ENCODE peak calls at places on chromosomes 4 and X, in nine cellular contexts. D is germinal center; N is AG09309; E is fibroblast of villous mesenchyme; C is activated CD8-positive, alpha-beta memory T cell treated with anti-CD3 and anti-CD28 coated beads, Interleukin-2, amount 50 U/mL, for 4 hours; X is NCI-H2081; U is NCI-H1105; S is hepatocyte; L is ovary. J is an unnamed sample.

GRCh38 chr4:151563194-151563593 is 154.2 kb downstream of the FHIP1A start:
- DNase-seq in D (no peak), C (no peak), N (no peak), S (peak), X (no peak), L (no peak), U (no peak), E (no peak), J (peak)

GRCh38 chr4:137909910-137910309 is 332.2 kb downstream of the SLC7A11 start:
- DNase-seq in N (no peak), C (no peak), S (peak), U (peak), L (no peak), X (peak), D (no peak), E (no peak), J (no peak)

GRCh38 chrX:12961191-12961718 is 13.7 kb upstream of the TMSB4X start:
- DNase-seq in L (no peak), S (no peak), C (no peak), E (no peak), N (no peak), X (no peak), U (no peak), D (no peak), J (no peak)

GRCh38 chr4:101102114-101102752 is 245.1 kb downstream of the PPP3CA start:
- DNase-seq in X (peak), U (peak), S (no peak), N (peak), E (peak), L (peak), C (no peak), D (no peak), J (peak)

GRCh38 chr4:6694177-6694901 is 661 bp downstream of the S100P start:
- DNase-seq in C (no peak), L (no peak), U (no peak), X (no peak), N (no peak), S (no peak), D (no peak), E (no peak), J (no peak)

GRCh38 chr4:8019396-8020365 is 80.0 kb upstream of the AFAP1 start:
- DNase-seq in L (no peak), C (no peak), U (no peak), E (no peak), X (no peak), N (no peak), S (peak), D (no peak), J (no peak)

GRCh38 chr4:48445704-48446103 is 37.4 kb upstream of the SLC10A4 start:
- DNase-seq in C (no peak), X (no peak), L (no peak), U (no peak), S (peak), N (no peak), E (peak), D (peak), J (no peak)

GRCh38 chrX:106898462-106898861 is 4.7 kb downstream of the RIPPLY1 start:
- DNase-seq in E (peak), U (no peak), D (peak), C (no peak), S (peak), N (no peak), L (no peak), X (peak), J (peak)

GRCh38 chrX:55709735-55710134 is 7.8 kb upstream of the RRAGB start:
- DNase-seq in D (no peak), N (no peak), S (no peak), X (peak), U (no peak), L (no peak), C (no peak), E (no peak), J (no peak)

GRCh38 chr4:1002131-1002630 is 9.0 kb upstream of the SLC26A1 start:
- DNase-seq in X (no peak), E (peak), S (peak), N (no peak), D (no peak), C (no peak), L (peak), U (no peak), J (no peak)

GRCh38 chrX:49071877-49072711 is 1.7 kb downstream of the PRAF2 start:
- DNase-seq in S (peak), N (no peak), E (peak), X (no peak), D (no peak), U (peak), L (peak), C (no peak), J (no peak)